ENCODE peak calls at places on chromosomes 13 and 19, in nine cellular contexts. S, N, K, X, V, Q, I, H and L are unnamed samples.

GRCh38 chr13:93776936-93777335 is 550.3 kb downstream of the GPC6 start:
- DNase-seq in V (no peak), N (no peak), X (no peak), I (no peak), H (peak), Q (no peak), S (no peak), K (no peak), L (no peak)

GRCh38 chr19:38444026-38444425 is 10.5 kb downstream of the RYR1 start:
- DNase-seq in I (no peak), H (no peak), X (no peak), K (no peak), Q (no peak), V (no peak), N (no peak), S (no peak), L (no peak)

GRCh38 chr13:77062097-77062496 is 35.1 kb upstream of the FBXL3 start:
- DNase-seq in I (no peak), N (no peak), V (no peak), K (no peak), X (no peak), H (peak), S (no peak), Q (no peak), L (no peak)

GRCh38 chr13:36764536-36764935 is 54.5 kb upstream of the RFXAP start:
- DNase-seq in S (no peak), V (no peak), X (no peak), H (no peak), Q (no peak), N (no peak), I (no peak), K (no peak), L (no peak)

GRCh38 chr19:36009220-36009619 is 607 bp upstream of the SYNE4 start:
- DNase-seq in I (peak), N (peak), Q (peak), X (peak), V (peak), S (no peak), H (peak), K (peak), L (peak)

GRCh38 chr13:41458187-41458938 is 1.0 kb downstream of the RGCC start:
- DNase-seq in Q (no peak), K (peak), X (peak), N (no peak), S (no peak), H (peak), V (no peak), I (peak), L (peak)

GRCh38 chr13:33547035-33547434 is 261.5 kb upstream of the STARD13 start:
- DNase-seq in V (no peak), S (no peak), I (no peak), H (no peak), Q (no peak), N (no peak), X (no peak), K (no peak), L (no peak)

GRCh38 chr13:94351292-94352000 is 128.0 kb downstream of the DCT start:
- DNase-seq in K (no peak), V (no peak), X (no peak), I (no peak), S (no peak), H (peak), N (no peak), Q (no peak), L (no peak)

GRCh38 chr19:5949792-5950305 is 28.1 kb downstream of the RANBP3 start:
- DNase-seq in I (peak), V (no peak), H (no peak), N (no peak), X (no peak), K (no peak), S (no peak), Q (no peak), L (no peak)

GRCh38 chr19:38134538-38135149 is 89.4 kb downstream of the DPF1 start:
- DNase-seq in K (no peak), X (peak), Q (no peak), S (no peak), N (no peak), V (peak), H (peak), I (peak), L (peak)

GRCh38 chr13:99827011-99827410 is 144.6 kb downstream of the ZIC5 start:
- DNase-seq in S (no peak), V (no peak), Q (no peak), X (no peak), H (no peak), N (no peak), K (no peak), I (no peak), L (no peak)

GRCh38 chr13:41973247-41973741 is 12.4 kb upstream of the VWA8 start:
- DNase-seq in K (no peak), S (no peak), V (no peak), Q (no peak), I (no peak), H (no peak), X (peak), N (no peak), L (no peak)

GRCh38 chr19:33134571-33135041 is 2.7 kb downstream of the WDR88 start:
- DNase-seq in X (peak), K (no peak), Q (no peak), V (no peak), H (no peak), N (no peak), S (no peak), I (no peak), L (no peak)

GRCh38 chr13:92500192-92500591 is 726.4 kb upstream of the GPC6 start:
- DNase-seq in S (no peak), Q (no peak), I (no peak), N (no peak), K (no peak), H (no peak), X (no peak), V (no peak), L (no peak)

GRCh38 chr19:27657271-27658051 is 1555.5 kb downstream of the UQCRFS1 start:
- DNase-seq in Q (no peak), K (no peak), N (no peak), H (no peak), I (no peak), S (no peak), X (no peak), V (no peak), L (no peak)

GRCh38 chr13:52454459-52454824 is 836 bp upstream of the CKAP2 start:
- DNase-seq in K (no peak), I (no peak), S (no peak), V (no peak), Q (no peak), N (peak), H (peak), X (no peak), L (peak)

GRCh38 chr13:44404261-44405139 is 30.9 kb downstream of the SERP2 start:
- DNase-seq in V (no peak), K (no peak), N (no peak), I (no peak), H (no peak), X (no peak), S (no peak), Q (no peak), L (no peak)

GRCh38 chr13:110233181-110233641 is 73.7 kb downstream of the COL4A1 start:
- DNase-seq in Q (peak), X (peak), H (peak), V (no peak), S (peak), K (peak), I (no peak), N (no peak), L (no peak)

GRCh38 chr19:35107541-35107939 is 8.1 kb upstream of the FXYD3 start:
- DNase-seq in V (no peak), Q (peak), N (no peak), X (no peak), I (peak), K (no peak), H (no peak), S (no peak), L (no peak)

GRCh38 chr13:30774214-30774730 is 38.9 kb downstream of the ALOX5AP start:
- DNase-seq in H (no peak), Q (no peak), I (no peak), K (no peak), X (no peak), V (no peak), S (no peak), N (no peak), L (no peak)

GRCh38 chr19:50478901-50479715 is 2.5 kb upstream of the GARIN5A start:
- DNase-seq in H (peak), S (no peak), Q (no peak), I (no peak), V (peak), K (no peak), X (peak), N (no peak), L (peak)

GRCh38 chr13:26706381-26706780 is 54.2 kb downstream of the GPR12 start:
- DNase-seq in I (no peak), Q (no peak), X (no peak), S (no peak), H (no peak), N (no peak), V (no peak), K (no peak), L (no peak)

GRCh38 chr13:100131863-100132574 is 43.1 kb downstream of the PCCA start:
- DNase-seq in X (no peak), S (no peak), H (peak), N (no peak), Q (no peak), K (no peak), I (no peak), V (peak), L (no peak)

GRCh38 chr13:20475927-20476691 is 49.5 kb downstream of the CRYL1 start:
- DNase-seq in V (no peak), S (no peak), X (no peak), N (peak), K (no peak), H (no peak), I (peak), Q (no peak), L (no peak)

GRCh38 chr13:90510319-90510718 is 837.2 kb upstream of the MIR17HG start:
- DNase-seq in N (no peak), S (no peak), Q (no peak), X (no peak), V (no peak), I (no peak), H (no peak), K (no peak), L (no peak)

GRCh38 chr19:10602330-10603083 is 15.4 kb upstream of the AP1M2 start:
- DNase-seq in N (peak), X (peak), H (peak), V (peak), Q (peak), I (peak), S (peak), K (peak), L (peak)

GRCh38 chr19:49590971-49591730 is at the start of gene PRR12:
- DNase-seq in Q (no peak), S (no peak), K (peak), V (peak), I (peak), H (peak), X (peak), N (peak), L (peak)

GRCh38 chr19:10110076-10110971 is 1.2 kb upstream of the P2RY11 start:
- DNase-seq in K (no peak), N (no peak), S (no peak), I (no peak), V (no peak), Q (no peak), H (no peak), X (no peak), L (no peak)

GRCh38 chr19:18172331-18173053 is 1.1 kb upstream of the IFI30 start:
- DNase-seq in N (no peak), I (no peak), V (no peak), Q (no peak), S (no peak), X (no peak), H (no peak), K (no peak), L (no peak)

GRCh38 chr19:18173054-18173571 is 500 bp upstream of the IFI30 start:
- DNase-seq in V (no peak), S (no peak), K (peak), N (no peak), I (no peak), H (no peak), Q (peak), X (no peak), L (no peak)

GRCh38 chr19:18171605-18172327 is 1.8 kb upstream of the IFI30 start:
- DNase-seq in X (no peak), V (no peak), Q (no peak), N (no peak), S (no peak), H (no peak), K (peak), I (peak), L (no peak)

GRCh38 chr19:18168673-18169381 is 4.8 kb upstream of the IFI30 start:
- DNase-seq in I (no peak), V (no peak), K (no peak), X (no peak), Q (no peak), N (no peak), S (no peak), H (no peak), L (no peak)

DNA sequence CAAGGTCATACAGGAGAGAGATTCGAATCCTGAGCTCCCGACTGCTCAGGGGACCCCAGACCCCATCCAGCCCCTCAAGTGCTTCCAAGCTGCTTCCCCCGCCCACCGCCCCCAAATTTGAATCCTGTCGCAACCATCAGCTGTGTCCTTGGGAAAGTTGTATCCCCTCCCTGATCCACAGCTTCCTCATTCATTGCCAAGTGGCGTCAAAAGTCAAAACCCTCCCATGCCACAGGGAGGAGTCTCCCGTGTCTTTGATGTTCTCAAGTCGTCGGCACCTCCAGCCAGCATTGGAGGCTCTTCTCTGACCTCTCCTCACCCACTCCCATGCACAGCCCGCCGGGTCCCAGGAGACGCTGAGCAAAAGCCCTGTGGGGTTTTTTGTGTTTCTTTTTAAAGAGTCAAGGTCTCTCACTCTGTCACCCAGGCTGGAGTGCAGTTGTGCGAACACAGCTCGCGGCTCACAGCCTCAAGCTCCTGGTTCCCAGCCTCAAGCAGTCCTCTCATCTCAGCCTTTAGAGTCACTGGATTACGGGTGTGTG is 2.8 kb upstream of the IFI30 start:
- DNase-seq in X (no peak), N (no peak), S (no peak), I (peak), Q (no peak), H (no peak), K (peak), V (no peak), L (no peak)
- TF ChIP-seq POLR2A in X (no peak), N (peak), S (no peak), I (no peak), Q (no peak), H (no peak), K (peak), V (no peak), L (no peak)

DNA sequence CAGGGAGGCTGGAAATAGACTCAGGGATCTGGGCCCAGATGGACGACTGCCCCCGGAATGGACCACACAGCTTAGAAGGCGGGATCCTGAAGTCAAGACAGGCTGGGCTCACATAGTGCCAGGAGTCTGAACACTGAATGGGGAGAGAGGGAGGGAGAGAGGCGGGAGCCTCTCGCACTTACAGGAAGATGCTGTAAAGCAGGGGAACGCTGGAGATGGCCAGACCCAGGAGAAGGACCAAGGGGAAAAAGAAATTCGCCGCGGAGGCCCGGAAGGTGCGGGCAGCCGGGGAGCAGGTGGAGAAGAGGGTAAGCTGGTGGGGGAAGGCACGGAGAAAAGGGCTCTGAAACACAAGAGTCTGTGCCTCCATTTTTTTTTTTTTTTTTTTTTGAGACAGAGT is 1.4 kb upstream of the LENG1 start:
- DNase-seq in V (no peak), X (no peak), I (no peak), N (no peak), K (no peak), H (no peak), S (no peak), Q (no peak), L (no peak)
- TF ChIP-seq POLR2A in V (no peak), X (no peak), I (no peak), N (no peak), K (no peak), H (no peak), S (no peak), Q (no peak), L (no peak)

DNA sequence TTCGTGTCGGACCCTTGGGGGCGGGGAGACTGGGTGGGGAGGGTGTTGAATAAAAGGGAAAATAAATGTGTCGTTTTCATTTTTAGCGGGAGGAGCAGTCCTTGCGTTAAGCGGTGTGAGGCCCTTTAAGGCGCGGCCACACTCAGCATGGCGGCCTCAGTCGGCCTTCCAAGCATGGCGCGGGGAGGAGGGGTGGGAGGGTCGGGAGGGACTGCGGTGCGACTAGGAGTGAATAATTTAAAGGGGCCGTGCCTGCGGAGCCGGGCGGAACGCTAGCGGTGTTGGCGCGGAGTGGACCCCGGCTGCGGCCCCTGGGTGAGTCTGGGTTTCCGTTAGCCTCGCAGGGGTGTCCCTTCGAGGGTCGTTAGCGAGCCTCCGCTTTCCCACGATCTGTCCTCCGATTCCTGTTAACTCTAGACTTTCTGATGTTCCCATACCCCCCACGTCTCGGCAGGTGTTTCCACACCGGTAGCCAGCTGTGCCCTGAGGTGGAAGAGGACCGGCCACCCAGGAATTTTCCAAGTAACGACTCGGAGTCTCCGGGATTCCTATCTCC is 1.5 kb upstream of the PNPLA6 start:
- DNase-seq in Q (peak), I (peak), S (peak), H (peak), X (peak), K (peak), N (peak), V (peak), L (peak)
- TF ChIP-seq POLR2A in Q (peak), I (peak), S (peak), H (no peak), X (no peak), K (peak), N (no peak), V (peak), L (peak)

DNA sequence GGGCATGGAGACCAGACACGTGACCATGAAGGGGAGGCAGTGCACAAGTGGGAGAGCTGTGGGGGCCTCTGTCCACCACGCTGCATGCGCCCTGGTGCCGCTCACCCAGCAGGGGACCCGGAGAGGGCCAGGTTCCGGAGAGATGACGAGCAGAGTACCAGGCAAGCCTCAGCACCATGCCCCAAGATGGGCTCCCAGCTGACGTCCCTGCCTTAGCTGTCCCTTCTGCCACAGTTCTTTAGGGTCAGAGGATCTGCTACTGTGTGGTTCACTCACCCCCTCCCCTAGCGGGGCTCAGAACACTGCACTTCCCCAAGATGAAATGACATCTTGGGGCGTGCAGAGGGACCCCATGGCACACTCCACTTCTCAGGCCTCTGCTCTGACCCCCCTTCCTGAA is 9.6 kb upstream of the PRKD2 start:
- DNase-seq in S (no peak), Q (no peak), N (no peak), V (no peak), K (no peak), H (no peak), I (no peak), X (no peak), L (no peak)
- TF ChIP-seq POLR2A in S (no peak), Q (no peak), N (peak), V (no peak), K (no peak), H (no peak), I (no peak), X (no peak), L (no peak)

DNA sequence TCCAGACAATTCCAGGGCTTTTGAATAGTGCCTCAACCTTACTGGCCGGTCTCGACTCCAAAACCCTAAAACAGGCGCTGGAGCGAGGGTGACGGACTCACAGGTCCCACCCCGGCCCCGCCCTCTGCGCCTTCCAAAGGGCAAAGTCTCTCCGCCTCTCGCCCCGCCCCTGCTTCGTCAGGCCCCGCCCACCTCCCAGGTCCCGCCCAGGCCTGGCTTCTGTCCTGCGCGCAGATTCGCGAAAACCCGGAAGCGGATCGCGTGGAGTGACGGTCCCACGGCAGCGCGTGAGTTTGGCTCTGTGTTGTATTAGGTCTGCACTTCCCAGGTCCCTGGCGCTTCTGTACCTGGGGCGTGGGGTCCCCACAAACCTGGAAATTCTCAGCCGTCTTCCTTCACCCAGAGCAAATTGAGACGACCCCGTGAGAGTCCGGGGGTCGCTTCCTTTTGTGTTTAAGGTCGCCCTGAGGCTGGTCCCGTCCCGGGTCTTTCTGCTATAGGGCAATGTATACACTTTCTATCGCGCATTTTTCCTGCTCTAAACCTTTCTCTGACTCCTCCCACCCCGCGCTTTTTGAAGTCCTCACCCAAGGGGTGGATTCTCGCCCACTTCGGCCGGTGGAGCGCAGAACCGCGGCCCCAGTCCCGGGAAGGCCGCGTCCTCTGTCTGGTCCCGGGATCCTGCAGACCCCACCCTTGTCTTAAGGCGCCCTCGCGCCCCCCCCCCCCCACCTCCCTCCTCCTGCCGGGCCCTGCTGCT is at the start of gene ZNF813:
- DNase-seq in N (peak), K (peak), X (peak), H (peak), I (peak), Q (peak), V (peak), S (peak), L (peak)
- TF ChIP-seq POLR2A in N (peak), K (peak), X (no peak), H (peak), I (peak), Q (peak), V (peak), S (no peak), L (peak)

GRCh38 chr19:8506402-8506957 is 4.0 kb upstream of the PRAM1 start:
- DNase-seq in Q (no peak), S (no peak), X (no peak), K (no peak), H (no peak), V (peak), I (peak), N (no peak), L (no peak)

GRCh38 chr19:8501968-8502367 is 472 bp downstream of the PRAM1 start:
- DNase-seq in S (no peak), H (no peak), V (no peak), N (no peak), I (no peak), X (no peak), Q (no peak), K (no peak), L (no peak)

GRCh38 chr19:8504171-8504570 is 1.7 kb upstream of the PRAM1 start:
- DNase-seq in Q (no peak), H (no peak), I (no peak), S (no peak), X (no peak), K (no peak), V (no peak), N (no peak), L (no peak)

GRCh38 chr19:8503506-8503905 is 1.1 kb upstream of the PRAM1 start:
- DNase-seq in Q (no peak), I (no peak), K (no peak), N (no peak), X (no peak), V (no peak), S (no peak), H (no peak), L (no peak)

GRCh38 chr19:8505680-8506401 is 3.4 kb upstream of the PRAM1 start:
- DNase-seq in Q (peak), H (peak), K (peak), N (peak), I (peak), S (peak), X (peak), V (peak), L (peak)
- TF ChIP-seq POLR2A in Q (no peak), H (no peak), K (no peak), N (peak), I (peak), S (peak), X (no peak), V (no peak), L (no peak)